ENCODE peak calls at places on chromosomes 2 and 18, in six cellular contexts. G, E, H, R, N and F are unnamed samples.
A peak's percentile ranks its signal among the peaks of the same experiment; 100 is the strongest.

GRCh38 chr2:1498176-1498575 is 84.9 kb downstream of the TPO start:
- DNase-seq in G (no peak), E (no peak), H (peak; percentile 67), R (no peak), N (no peak), F (no peak)

GRCh38 chr18:8988262-8988871 is 114.1 kb upstream of the NDUFV2 start:
- DNase-seq in G (peak; percentile 63), E (peak; percentile 71), H (no peak), R (peak; percentile 79), N (no peak), F (peak; percentile 75)

GRCh38 chr2:158616480-158616879 is 159.7 kb downstream of the PKP4 start:
- DNase-seq in G (no peak), E (no peak), H (no peak), R (no peak), N (no peak), F (no peak)

GRCh38 chr2:142286618-142287017 is 155.8 kb upstream of the LRP1B start:
- DNase-seq in G (no peak), E (no peak), H (no peak), R (peak; percentile 20), N (no peak), F (peak; percentile 11)

GRCh38 chr2:138291805-138292204 is 209.8 kb upstream of the SPOPL start:
- DNase-seq in G (no peak), E (no peak), H (no peak), R (no peak), N (no peak), F (no peak)

GRCh38 chr18:55869547-55869946 is 281.6 kb upstream of the TCF4 start:
- DNase-seq in G (no peak), E (no peak), H (no peak), R (no peak), N (no peak), F (no peak)

GRCh38 chr2:206115026-206115578 is 29.1 kb upstream of the INO80D start:
- DNase-seq in G (no peak), E (no peak), H (no peak), R (no peak), N (no peak), F (no peak)

GRCh38 chr2:134776836-134777235 is 58.0 kb upstream of the TMEM163 start:
- DNase-seq in G (no peak), E (no peak), H (no peak), R (no peak), N (no peak), F (no peak)

GRCh38 chr18:48539406-48540328 is 836 bp downstream of the CTIF start:
- DNase-seq in G (peak; percentile 72), E (peak; percentile 39), H (no peak), R (peak; percentile 60), N (no peak), F (peak; percentile 58)

GRCh38 chr2:18412980-18413793 is 147.3 kb downstream of the RDH14 start:
- DNase-seq in G (no peak), E (no peak), H (no peak), R (no peak), N (no peak), F (no peak)

GRCh38 chr2:8303322-8303832 is 378.5 kb upstream of the ID2 start:
- DNase-seq in G (no peak), E (peak; percentile 35), H (no peak), R (peak; percentile 73), N (no peak), F (peak; percentile 73)

GRCh38 chr2:72887032-72887835 is at the start of gene SPR:
- DNase-seq in G (no peak), E (peak; percentile 84), H (no peak), R (peak; percentile 82), N (no peak), F (peak; percentile 84)
- TF ChIP-seq CTCF in G (no peak), E (no peak), H (no peak), R (no peak), N (no peak), F (no peak)

DNA sequence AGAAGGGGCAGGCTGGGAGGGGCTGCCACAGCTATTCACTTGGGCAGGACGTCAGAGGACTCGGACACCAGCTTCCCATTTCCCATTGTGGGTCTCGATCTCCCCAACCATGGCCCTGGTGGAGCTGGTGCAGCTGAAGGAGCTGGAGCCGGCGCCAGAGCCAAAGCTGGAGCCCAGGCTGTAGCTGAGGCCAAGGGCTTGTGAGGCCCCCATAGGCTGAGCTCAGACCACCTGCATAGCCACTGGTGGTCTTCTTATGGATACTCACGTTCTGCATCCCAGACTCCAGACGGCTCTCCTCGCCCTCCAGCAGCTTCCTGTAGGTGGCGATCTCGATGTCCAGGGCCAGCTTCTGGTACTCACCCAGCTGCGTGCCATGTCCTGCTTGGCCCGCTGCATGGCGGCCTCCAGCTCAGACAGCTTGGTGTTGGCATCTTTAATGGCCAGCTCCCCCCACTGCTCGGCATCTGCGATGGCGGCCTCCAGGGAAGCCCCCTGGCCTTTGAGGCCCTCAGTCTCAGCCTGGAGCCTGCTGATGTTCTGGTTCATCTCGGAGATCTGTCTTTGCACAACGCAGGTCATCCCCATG is 6.0 kb upstream of the CDK5R2 start:
- DNase-seq in G (no peak), E (no peak), H (no peak), R (no peak), N (no peak), F (no peak)
- TF ChIP-seq CTCF in G (no peak), E (no peak), H (no peak), R (no peak), N (no peak), F (no peak)

GRCh38 chr2:120161190-120161589 is 62.0 kb downstream of the TMEM185B start:
- DNase-seq in G (no peak), E (no peak), H (no peak), R (no peak), N (no peak), F (no peak)
- TF ChIP-seq CTCF in G (no peak), E (no peak), H (no peak), R (no peak), N (no peak), F (no peak)

DNA sequence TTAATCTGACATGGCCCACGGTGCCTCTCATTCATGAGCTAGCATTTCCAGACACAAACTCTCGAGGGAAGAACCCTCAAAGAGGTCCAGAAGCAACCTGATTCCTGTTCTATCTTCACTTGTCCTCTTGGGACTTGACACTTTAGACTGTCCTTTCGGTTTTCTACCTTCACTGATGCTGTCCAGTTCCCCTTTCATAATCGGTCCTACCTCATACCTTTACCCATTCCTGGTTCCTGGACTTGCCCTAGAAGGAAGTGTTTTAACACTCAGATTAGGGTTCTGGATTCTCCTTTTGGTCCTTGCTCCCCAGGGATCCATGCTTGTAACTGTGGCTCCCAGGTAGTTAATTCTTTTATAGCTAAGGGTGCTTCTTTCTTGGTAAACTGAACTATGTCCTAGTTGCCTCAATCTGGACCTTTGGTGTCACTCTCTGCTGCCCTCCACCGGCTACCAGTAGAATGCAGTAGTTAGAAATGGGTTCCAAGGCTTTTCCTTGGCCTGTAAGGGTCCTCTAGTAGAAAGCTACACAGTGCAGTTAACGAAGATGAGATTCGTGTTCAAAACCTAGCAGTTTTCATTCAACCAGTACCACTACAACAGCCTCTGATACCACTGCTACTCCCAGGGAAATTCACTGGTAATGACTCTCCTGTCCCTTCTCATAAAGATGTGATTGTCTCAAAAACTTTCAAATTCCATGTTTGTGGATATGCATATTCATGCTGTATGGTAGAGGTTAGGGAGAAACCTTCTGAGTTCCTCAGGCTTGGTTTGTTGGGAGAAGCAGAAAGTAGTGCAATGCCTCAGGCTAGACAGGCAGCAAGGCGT is 178.1 kb upstream of the CYP26B1 start:
- DNase-seq in G (no peak), E (peak; percentile 10), H (no peak), R (peak; percentile 14), N (no peak), F (peak; percentile 8)
- TF ChIP-seq CTCF in G (no peak), E (no peak), H (no peak), R (peak; percentile 73), N (peak; percentile 60), F (peak; percentile 53)

DNA sequence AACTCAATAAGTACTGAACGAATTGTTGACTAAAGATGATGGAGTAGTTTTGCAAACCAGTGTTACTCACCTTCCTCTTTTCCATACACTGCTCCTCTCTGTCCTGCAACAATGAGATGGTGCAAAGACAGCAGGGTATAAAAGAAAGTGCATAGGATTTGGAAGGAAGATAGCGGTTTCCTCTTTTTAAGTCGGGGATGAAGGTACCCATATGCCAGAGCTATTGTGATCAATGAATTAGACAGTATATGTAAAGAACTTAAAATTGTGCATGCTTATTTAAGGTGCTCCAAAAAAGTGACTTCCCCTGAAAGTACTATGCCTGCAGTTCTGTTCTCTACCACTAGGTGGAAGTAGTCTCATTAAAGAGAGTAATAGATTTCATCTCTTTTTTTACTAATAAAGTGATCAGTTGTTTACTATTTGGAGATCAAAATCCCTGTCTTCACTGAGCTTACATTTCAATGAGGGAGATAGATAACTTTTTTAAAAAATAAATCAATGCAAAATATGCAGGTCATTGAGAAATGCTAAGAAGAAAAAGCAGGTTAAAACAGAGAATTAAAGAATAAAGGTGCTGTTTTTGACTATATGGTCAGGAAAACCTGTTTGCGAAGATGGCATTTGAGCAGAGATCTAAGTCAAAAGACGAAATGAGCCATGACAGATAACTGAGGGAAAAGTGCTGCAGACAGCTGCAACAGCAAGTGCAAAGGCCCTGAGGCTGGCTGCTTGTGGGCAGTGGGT is 339.7 kb upstream of the SLC14A2 start:
- DNase-seq in G (no peak), E (no peak), H (no peak), R (peak; percentile 18), N (no peak), F (no peak)
- TF ChIP-seq CTCF in G (peak; percentile 80), E (peak; percentile 62), H (peak; percentile 38), R (peak; percentile 40), N (peak; percentile 73), F (peak; percentile 46)